ENCODE peak calls at places on chromosomes 5 and 9, in six cellular contexts. Q is testis, G is prostate gland, I is breast epithelium, N is sigmoid colon, X is Peyer's patch. Z is an unnamed sample.

GRCh38 chr9:37903581-37903830 is 421 bp downstream of the SLC25A51 start:
- DNase-seq in Q (peak; percentile 32), G (no peak), I (no peak), N (peak; percentile 70), X (peak; percentile 39), Z (no peak)

GRCh38 chr5:25544652-25545249 is 900.0 kb upstream of the CDH10 start:
- DNase-seq in Q (peak; percentile 57), G (no peak), I (no peak), N (no peak), X (no peak), Z (peak; percentile 1)

GRCh38 chr9:1458503-1458902 is 408.3 kb downstream of the DMRT2 start:
- DNase-seq in Q (no peak), G (no peak), I (no peak), N (no peak), X (no peak), Z (peak; percentile 35)

GRCh38 chr5:7827602-7828001 is 23.3 kb downstream of the CFAP90 start:
- DNase-seq in Q (no peak), G (no peak), I (no peak), N (no peak), X (no peak), Z (no peak)

GRCh38 chr9:83418283-83418682 is 119.9 kb downstream of the FRMD3 start:
- DNase-seq in Q (no peak), G (no peak), I (no peak), N (no peak), X (no peak), Z (no peak)

GRCh38 chr5:176890455-176891330 is 8.5 kb downstream of the HK3 start:
- DNase-seq in Q (no peak), G (no peak), I (no peak), N (peak; percentile 56), X (no peak), Z (no peak)

GRCh38 chr9:127876764-127877562 is 512 bp downstream of the AK1 start:
- DNase-seq in Q (peak; percentile 41), G (no peak), I (no peak), N (peak; percentile 78), X (no peak), Z (no peak)

GRCh38 chr5:17203329-17204132 is 13.9 kb upstream of the BASP1 start:
- DNase-seq in Q (peak; percentile 49), G (peak; percentile 25), I (no peak), N (peak; percentile 64), X (no peak), Z (peak; percentile 55)

GRCh38 chr5:144144956-144145751 is 25.3 kb downstream of the YIPF5 start:
- DNase-seq in Q (no peak), G (no peak), I (no peak), N (no peak), X (no peak), Z (no peak)

GRCh38 chr5:121377446-121377845 is 474.2 kb upstream of the FTMT start:
- DNase-seq in Q (no peak), G (no peak), I (no peak), N (no peak), X (no peak), Z (no peak)

GRCh38 chr5:123545506-123545905 is 33.5 kb downstream of the CSNK1G3 start:
- DNase-seq in Q (no peak), G (no peak), I (no peak), N (no peak), X (no peak), Z (peak; percentile 9)

GRCh38 chr5:8500426-8500825 is 631.5 kb downstream of the MTRR start:
- DNase-seq in Q (no peak), G (no peak), I (no peak), N (no peak), X (no peak), Z (no peak)

GRCh38 chr9:132078369-132079356 is 1.0 kb downstream of the MED27 start:
- DNase-seq in Q (peak; percentile 47), G (peak; percentile 12), I (peak; percentile 45), N (peak; percentile 68), X (peak; percentile 19), Z (peak; percentile 47)

GRCh38 chr5:45062044-45062443 is 253.3 kb downstream of the MRPS30 start:
- DNase-seq in Q (no peak), G (no peak), I (no peak), N (no peak), X (no peak), Z (no peak)

GRCh38 chr5:93054424-93055165 is 526.4 kb downstream of the NR2F1-AS1 start:
- DNase-seq in Q (no peak), G (no peak), I (no peak), N (no peak), X (no peak), Z (no peak)

GRCh38 chr5:128083811-128084227 is 253 bp downstream of the SLC12A2 start:
- DNase-seq in Q (no peak), G (no peak), I (no peak), N (peak; percentile 84), X (no peak), Z (no peak)

GRCh38 chr9:92100237-92100911 is 14.8 kb downstream of the SPTLC1 start:
- DNase-seq in Q (no peak), G (no peak), I (no peak), N (no peak), X (no peak), Z (no peak)

GRCh38 chr9:108626743-108627142 is 229.0 kb downstream of the ACTL7B start:
- DNase-seq in Q (peak; percentile 43), G (no peak), I (no peak), N (no peak), X (no peak), Z (no peak)

GRCh38 chr9:114282926-114283325 is 40.0 kb upstream of the ORM1 start:
- DNase-seq in Q (no peak), G (no peak), I (no peak), N (peak; percentile 39), X (no peak), Z (no peak)

GRCh38 chr5:120568716-120569115 is 104.6 kb downstream of the PRR16 start:
- DNase-seq in Q (no peak), G (no peak), I (no peak), N (no peak), X (no peak), Z (no peak)

GRCh38 chr5:168187599-168187998 is 103.8 kb upstream of the WWC1 start:
- DNase-seq in Q (no peak), G (no peak), I (no peak), N (no peak), X (no peak), Z (no peak)

DNA sequence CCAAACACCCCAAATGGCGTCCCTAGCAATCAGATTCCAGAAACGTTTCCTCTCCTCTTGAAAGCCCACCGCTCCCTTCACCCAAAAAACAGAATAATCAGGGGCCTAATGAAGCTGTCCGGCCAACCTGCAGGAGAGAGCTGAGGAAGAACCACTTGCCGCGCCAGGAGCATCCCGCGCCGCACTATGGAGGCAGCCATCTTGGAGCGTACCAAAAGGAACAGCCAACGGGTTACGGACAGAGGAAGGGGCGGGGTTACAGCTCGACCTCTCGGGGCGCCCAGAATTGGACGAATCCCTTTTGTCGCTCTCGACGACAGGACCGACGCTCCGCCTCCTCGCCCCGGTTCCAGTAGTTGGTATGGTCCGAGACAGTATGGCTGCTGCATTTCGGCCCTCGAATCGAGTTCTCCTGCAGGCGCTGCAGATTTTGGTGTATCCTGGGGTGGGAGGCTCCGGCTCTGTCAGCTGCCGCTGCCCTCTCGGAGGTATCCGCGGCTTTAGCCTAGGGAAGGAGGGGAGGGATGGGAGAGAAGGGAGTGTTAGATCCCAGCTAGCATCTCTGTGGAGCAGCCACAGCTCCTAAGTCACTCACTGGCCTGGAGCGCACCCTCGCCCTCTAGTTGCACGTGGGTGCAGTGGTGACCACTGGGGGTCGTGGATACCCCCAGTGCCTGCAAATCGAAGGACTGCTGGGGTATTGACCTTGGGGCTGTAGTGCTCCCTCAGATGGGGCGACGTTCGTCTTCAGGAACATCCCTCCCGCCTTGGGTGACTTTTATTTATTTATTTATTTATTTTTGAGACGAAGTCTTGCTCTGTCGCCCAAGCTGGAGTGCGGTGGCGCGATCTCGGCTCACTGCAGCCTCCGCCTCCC is at the start of the genes MRPS27 and PTCD2:
- DNase-seq in Q (peak; percentile 98), G (peak; percentile 95), I (peak; percentile 92), N (peak; percentile 98), X (peak; percentile 94), Z (peak; percentile 99)
- TF ChIP-seq POLR2A in Q (no peak), G (peak; percentile 49), I (peak; percentile 17), N (peak; percentile 37), X (peak; percentile 47), Z (peak; percentile 95)

GRCh38 chr9:109813829-109814228 is 33.8 kb downstream of the PALM2AKAP2 start:
- DNase-seq in Q (no peak), G (no peak), I (no peak), N (no peak), X (no peak), Z (no peak)
- TF ChIP-seq POLR2A in Q (no peak), G (no peak), I (no peak), N (no peak), X (no peak), Z (no peak)

DNA sequence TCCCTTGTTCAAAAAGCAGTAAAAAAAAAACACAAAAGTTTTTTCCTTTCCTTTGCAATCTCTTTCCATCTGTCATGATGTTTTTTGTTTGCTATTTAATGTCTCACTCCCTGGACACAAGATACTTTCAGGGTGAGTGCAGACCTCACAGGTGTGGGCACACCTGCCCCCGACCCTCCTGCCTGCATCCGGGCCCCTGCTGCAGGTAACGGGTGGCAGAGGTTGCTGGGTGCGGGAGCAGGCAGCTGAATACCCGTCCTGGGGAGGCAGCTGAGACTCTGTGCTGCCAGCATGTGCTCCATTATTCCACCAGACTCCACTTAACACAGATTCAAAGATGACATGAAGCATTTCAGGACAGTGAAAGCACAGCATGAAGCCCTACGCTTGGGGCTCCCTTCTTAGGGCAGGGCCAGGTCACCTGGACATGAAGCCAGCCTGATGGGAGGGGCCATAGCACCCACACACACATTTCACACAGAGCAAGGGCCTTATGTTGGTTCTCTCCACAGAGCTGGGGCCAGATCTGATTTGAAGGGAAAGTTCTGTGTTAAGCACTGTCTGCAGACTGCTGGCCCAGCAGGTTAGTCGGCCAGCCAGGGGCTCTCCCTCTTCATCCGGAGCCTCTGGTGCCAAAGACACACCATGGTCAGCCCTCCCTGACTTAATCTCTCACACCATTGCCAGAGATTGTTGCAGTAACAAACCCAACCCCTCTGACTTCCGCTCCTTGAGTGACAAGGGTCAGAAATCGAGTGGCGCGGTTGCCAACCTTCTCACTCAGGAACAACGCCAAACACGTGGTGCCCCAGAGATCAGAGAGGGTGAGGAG is 13.0 kb downstream of the NEK6 start:
- DNase-seq in Q (no peak), G (no peak), I (no peak), N (no peak), X (no peak), Z (no peak)
- TF ChIP-seq POLR2A in Q (no peak), G (no peak), I (no peak), N (no peak), X (no peak), Z (no peak)

DNA sequence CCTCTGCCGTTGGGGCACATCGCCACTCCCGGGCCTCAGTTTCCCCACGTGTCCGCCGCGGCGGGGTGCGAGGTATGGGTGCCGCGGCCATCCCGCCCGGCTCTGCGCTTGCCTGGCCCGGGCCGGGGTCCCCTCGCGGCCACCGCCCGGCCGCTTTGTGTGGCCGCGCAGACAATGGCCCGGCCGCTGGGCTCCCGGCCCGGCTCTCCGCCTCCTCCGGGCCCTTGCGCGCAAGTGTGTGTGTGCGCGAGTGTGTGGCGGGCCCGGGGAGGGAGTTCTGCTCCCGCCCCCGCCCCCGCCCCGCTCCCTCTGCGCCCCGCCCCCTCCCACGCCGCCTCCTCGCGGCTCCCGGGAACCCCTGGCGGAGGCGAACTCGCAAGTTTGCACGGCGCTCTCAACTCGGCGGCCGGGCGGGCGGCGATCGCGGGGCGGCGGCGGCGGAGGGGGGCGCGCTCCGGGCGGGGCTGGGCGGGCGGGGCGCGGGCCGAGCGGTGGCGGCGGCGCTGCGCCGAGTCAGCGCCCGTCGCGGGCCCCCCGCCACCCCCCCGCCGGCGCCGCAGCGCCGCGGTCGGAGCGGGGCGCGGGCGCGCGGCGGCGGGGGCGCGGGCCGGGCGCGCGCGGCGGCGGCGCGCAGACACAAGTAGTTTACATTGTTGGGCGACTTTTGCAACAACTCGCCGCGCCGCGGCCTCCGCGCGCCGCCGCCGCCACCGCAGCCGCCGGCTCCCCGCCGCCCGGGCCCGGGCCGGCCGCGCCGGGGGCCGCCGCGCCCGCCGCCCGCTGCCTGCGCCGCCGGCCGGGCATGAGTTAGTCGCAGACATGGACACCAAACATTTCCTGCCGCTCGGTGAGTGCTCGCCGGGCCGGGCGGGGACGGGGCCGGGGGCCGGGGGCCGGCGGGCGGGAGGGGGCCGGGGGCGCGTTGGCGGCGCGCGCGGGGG is at the start of gene RXRA:
- DNase-seq in Q (peak; percentile 84), G (peak; percentile 86), I (peak; percentile 70), N (peak; percentile 94), X (peak; percentile 70), Z (peak; percentile 94)
- TF ChIP-seq POLR2A in Q (no peak), G (peak; percentile 88), I (no peak), N (no peak), X (peak; percentile 83), Z (peak; percentile 54)